ENCODE peak calls at places on chromosome 19, in five cellular contexts. U, I, A, X and E are unnamed samples.

GRCh38 chr19:10510301-10510802 is 6.9 kb downstream of the S1PR5 start:
- DNase-seq in X (no peak), A (no peak), U (no peak), I (no peak), E (no peak)

GRCh38 chr19:53333071-53333465 is 481 bp upstream of the ZNF845 start:
- DNase-seq in U (peak; percentile 29), X (peak; percentile 71), A (peak; percentile 36), I (no peak), E (peak; percentile 43)

GRCh38 chr19:54102421-54103169 is at the start of gene NDUFA3:
- DNase-seq in A (peak; percentile 97), I (peak; percentile 99), U (peak; percentile 98), X (peak; percentile 97), E (peak; percentile 98)

GRCh38 chr19:8363803-8364771 is at the start of gene ANGPTL4:
- DNase-seq in I (peak; percentile 79), U (peak; percentile 78), A (no peak), X (peak; percentile 62), E (peak; percentile 59)

GRCh38 chr19:21143846-21144245 is 2.0 kb downstream of the ZNF431 start:
- DNase-seq in X (no peak), A (no peak), I (no peak), U (no peak), E (no peak)

GRCh38 chr19:58582985-58583384 is 9.8 kb upstream of the MZF1 start:
- DNase-seq in A (no peak), X (no peak), U (no peak), I (no peak), E (no peak)

GRCh38 chr19:44863990-44864389 is 17.9 kb downstream of the NECTIN2 start:
- DNase-seq in I (no peak), U (no peak), A (no peak), X (no peak), E (no peak)

GRCh38 chr19:38061294-38061693 is 154.3 kb downstream of the SIPA1L3 start:
- DNase-seq in A (no peak), X (no peak), U (no peak), I (no peak), E (no peak)

GRCh38 chr19:42356686-42357085 is 31.3 kb downstream of the MEGF8 start:
- DNase-seq in U (no peak), X (no peak), A (no peak), I (no peak), E (no peak)

GRCh38 chr19:41521860-41522555 is 54.0 kb upstream of the CEACAM21 start:
- DNase-seq in X (no peak), A (no peak), I (no peak), U (peak; percentile 13), E (peak; percentile 41)

GRCh38 chr19:27691991-27692390 is 1521.0 kb downstream of the UQCRFS1 start:
- DNase-seq in X (no peak), U (no peak), I (no peak), A (no peak), E (no peak)

GRCh38 chr19:46393456-46394397 is 19.6 kb downstream of the CCDC8 start:
- DNase-seq in A (no peak), X (no peak), U (no peak), I (no peak), E (peak; percentile 23)

GRCh38 chr19:8361921-8362793 is 1.8 kb upstream of the ANGPTL4 start:
- DNase-seq in U (peak; percentile 94), X (peak; percentile 88), A (peak; percentile 97), I (peak; percentile 98), E (peak; percentile 92)

GRCh38 chr19:46065486-46065885 is 24.7 kb upstream of the IGFL4 start:
- DNase-seq in I (no peak), A (no peak), U (no peak), X (no peak), E (no peak)

GRCh38 chr19:49058592-49058991 is 1.0 kb upstream of the CGB7 start:
- DNase-seq in I (no peak), U (no peak), X (no peak), A (no peak), E (no peak)

GRCh38 chr19:14433454-14434156 is 499 bp downstream of the PKN1 start:
- DNase-seq in X (peak; percentile 41), A (peak; percentile 46), I (peak; percentile 61), U (peak; percentile 38), E (peak; percentile 81)

GRCh38 chr19:53903055-53903680 is 5.9 kb upstream of the CACNG7 start:
- DNase-seq in A (peak; percentile 46), U (no peak), I (peak; percentile 34), X (no peak), E (no peak)

GRCh38 chr19:11479470-11480080 is 1.3 kb downstream of the ELAVL3 start:
- DNase-seq in A (no peak), U (no peak), I (peak; percentile 51), X (no peak), E (peak; percentile 60)

GRCh38 chr19:14614099-14614412 is 31.2 kb downstream of the CLEC17A start:
- DNase-seq in X (no peak), U (no peak), I (no peak), A (no peak), E (no peak)

GRCh38 chr19:4518345-4519171 is at the start of gene PLIN4:
- DNase-seq in I (no peak), X (peak; percentile 91), A (no peak), U (peak; percentile 84), E (peak; percentile 43)

GRCh38 chr19:11814707-11815050 is 606 bp downstream of the ZNF440 start:
- DNase-seq in U (no peak), I (peak; percentile 33), X (no peak), A (no peak), E (no peak)

GRCh38 chr19:35546532-35546931 is 1.1 kb downstream of the TMEM147 start:
- DNase-seq in X (no peak), U (no peak), A (no peak), I (no peak), E (no peak)

GRCh38 chr19:10885241-10886169 is 14.2 kb downstream of the CARM1 start:
- DNase-seq in A (no peak), U (no peak), X (no peak), I (no peak), E (no peak)

GRCh38 chr19:35977446-35978222 is 17.4 kb upstream of the SDHAF1 start:
- DNase-seq in U (no peak), A (no peak), X (no peak), I (no peak), E (no peak)

GRCh38 chr19:50565984-50566903 is 2.0 kb downstream of the LRRC4B start:
- DNase-seq in I (no peak), U (no peak), X (no peak), A (no peak), E (no peak)

GRCh38 chr19:31317098-31317497 is 32.1 kb downstream of the TSHZ3 start:
- DNase-seq in I (no peak), A (no peak), U (no peak), X (no peak), E (no peak)
- H3K4me1 ChIP-seq in I (no peaks in the 10 kb centered on the region), A (no peaks in the 10 kb centered on the region), U (peaks cover 37% of the 10 kb centered on the region), X (peaks cover 11% of the 10 kb centered on the region), E (no peaks in the 10 kb centered on the region)

DNA sequence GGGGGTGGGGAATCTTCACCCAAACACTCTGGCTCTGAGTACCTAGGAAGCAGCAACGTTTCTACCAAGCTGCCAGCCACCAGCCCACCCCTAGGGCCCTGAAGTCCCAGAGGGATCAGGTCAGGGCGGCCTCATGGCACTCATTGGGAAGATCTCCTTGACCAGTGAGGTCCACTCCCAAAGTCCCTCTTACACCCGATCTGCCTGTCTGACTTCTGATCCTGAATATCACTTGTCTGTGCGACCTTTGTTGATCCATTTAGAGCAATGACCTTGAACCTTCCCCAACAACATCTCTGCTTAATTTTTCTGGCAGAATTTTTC is 2.1 kb upstream of the GNA15 start:
- DNase-seq in U (no peak), A (no peak), X (no peak), I (no peak), E (no peak)
- H3K4me1 ChIP-seq in U (peaks cover 3% of the 10 kb centered on the region), A (no peaks in the 10 kb centered on the region), X (no peaks in the 10 kb centered on the region), I (no peaks in the 10 kb centered on the region), E (no peaks in the 10 kb centered on the region)

GRCh38 chr19:51798127-51798526 is 3.2 kb downstream of the FPR3 start:
- DNase-seq in X (no peak), I (no peak), A (no peak), U (no peak), E (no peak)

GRCh38 chr19:51800849-51801244 is 5.9 kb downstream of the FPR3 start:
- DNase-seq in X (no peak), I (no peak), U (no peak), A (no peak), E (no peak)

GRCh38 chr19:51799998-51800848 is 5.3 kb downstream of the FPR3 start:
- DNase-seq in X (peak; percentile 57), A (no peak), U (peak; percentile 90), I (no peak), E (no peak)

GRCh38 chr19:51799311-51799997 is 4.5 kb downstream of the FPR3 start:
- DNase-seq in A (peak; percentile 68), I (peak; percentile 11), X (peak; percentile 78), U (peak; percentile 89), E (peak; percentile 80)

DNA sequence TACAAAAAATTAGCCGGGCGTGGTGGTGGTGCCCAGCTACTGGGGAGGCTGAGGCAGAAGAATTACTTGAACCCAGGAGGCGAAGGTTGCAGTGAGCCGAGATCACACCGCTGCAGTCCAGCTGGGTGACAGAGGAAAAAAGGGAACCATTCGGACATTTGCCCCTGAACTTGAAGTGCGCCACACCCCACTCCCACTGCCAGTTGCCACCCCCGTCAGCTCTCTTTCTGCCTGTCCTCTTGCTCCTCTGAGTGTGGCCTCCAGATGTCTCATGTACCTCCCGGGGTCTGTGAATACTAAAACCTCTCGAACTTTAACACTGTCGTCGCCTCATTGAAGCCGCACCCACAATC is 4.0 kb downstream of the FPR3 start:
- DNase-seq in A (peak; percentile 25), I (no peak), X (no peak), U (peak; percentile 51), E (no peak)
- H3K4me1 ChIP-seq in A (no peaks in the 10 kb centered on the region), I (no peaks in the 10 kb centered on the region), X (peaks cover 4% of the 10 kb centered on the region), U (peaks cover 34% of the 10 kb centered on the region), E (no peaks in the 10 kb centered on the region)

GRCh38 chr19:1272423-1273262 is 2.7 kb upstream of the FAM174C start:
- DNase-seq in X (no peak), A (peak; percentile 41), U (no peak), I (no peak), E (no peak)

GRCh38 chr19:1269478-1270167 is 491 bp downstream of the CIRBP start:
- DNase-seq in A (peak; percentile 87), U (peak; percentile 89), I (peak; percentile 80), X (peak; percentile 85), E (peak; percentile 93)

GRCh38 chr19:1270168-1270853 is 1.2 kb downstream of the CIRBP start:
- DNase-seq in A (no peak), I (peak; percentile 48), X (no peak), U (peak; percentile 35), E (no peak)

GRCh38 chr19:1271528-1272422 is 2.6 kb downstream of the CIRBP start:
- DNase-seq in A (peak; percentile 40), X (peak; percentile 43), I (no peak), U (no peak), E (no peak)

DNA sequence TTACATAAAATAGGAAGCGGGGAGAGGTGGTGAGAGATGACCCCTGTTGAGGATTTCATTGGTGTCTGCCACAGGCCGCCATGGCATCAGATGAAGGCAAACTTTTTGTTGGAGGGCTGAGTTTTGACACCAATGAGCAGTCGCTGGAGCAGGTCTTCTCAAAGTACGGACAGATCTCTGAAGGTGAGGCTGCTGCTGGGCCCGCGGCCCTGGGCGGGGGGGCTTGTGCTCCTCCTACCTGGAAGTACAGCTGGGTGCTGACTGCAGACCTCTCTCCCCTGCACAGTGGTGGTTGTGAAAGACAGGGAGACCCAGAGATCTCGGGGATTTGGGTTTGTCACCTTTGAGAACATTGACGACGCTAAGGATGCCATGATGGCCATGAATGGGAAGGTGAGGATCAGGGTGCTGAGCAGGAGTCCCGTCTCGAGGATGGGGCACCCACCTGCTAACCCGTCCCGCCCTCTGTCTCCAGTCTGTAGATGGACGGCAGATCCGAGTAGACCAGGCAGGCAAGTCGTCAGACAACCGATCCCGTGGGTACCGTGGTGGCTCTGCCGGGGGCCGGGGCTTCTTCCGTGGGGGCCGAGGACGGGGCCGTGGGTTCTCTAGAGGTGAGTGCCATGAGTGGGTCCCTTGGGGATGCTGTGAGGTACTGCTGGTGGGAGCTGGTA is 1.9 kb downstream of the CIRBP start:
- DNase-seq in U (no peak), I (no peak), X (no peak), A (peak; percentile 47), E (no peak)
- H3K4me1 ChIP-seq in U (peaks cover 82% of the 10 kb centered on the region), I (peaks cover 7% of the 10 kb centered on the region), X (peaks cover 31% of the 10 kb centered on the region), A (peaks cover 43% of the 10 kb centered on the region), E (peaks cover 79% of the 10 kb centered on the region)